ENCODE peak calls at places on chromosomes 1 and 21, in four cellular contexts. Z is PC-3, F is aorta, X is ovary. M is an unnamed sample.

GRCh38 chr1:38475624-38476005 is 384.0 kb downstream of the RRAGC start:
- DNase-seq in X (no peak), F (no peak), Z (no peak), M (no peak)

GRCh38 chr1:116755036-116755435 is 806 bp downstream of the CD2 start:
- DNase-seq in X (no peak), F (no peak), Z (no peak), M (no peak)

GRCh38 chr1:33370286-33370685 is 49.4 kb upstream of the A3GALT2 start:
- DNase-seq in F (no peak), Z (no peak), X (no peak), M (no peak)

GRCh38 chr21:37908691-37909090 is 7.6 kb downstream of the KCNJ6 start:
- DNase-seq in F (no peak), X (no peak), Z (no peak), M (no peak)

GRCh38 chr1:236253918-236254637 is 27.7 kb downstream of the ERO1B start:
- DNase-seq in X (no peak), F (no peak), Z (no peak), M (no peak)

GRCh38 chr1:95117207-95118018 is at the start of gene TLCD4:
- DNase-seq in F (peak; percentile 68), X (peak; percentile 55), Z (peak; percentile 78), M (peak; percentile 63)

GRCh38 chr1:192807221-192807967 is 1.4 kb upstream of the RGS2 start:
- DNase-seq in Z (peak; percentile 40), F (no peak), X (no peak), M (peak; percentile 65)

GRCh38 chr1:59139396-59139795 is 157.5 kb upstream of the FGGY start:
- DNase-seq in X (no peak), F (no peak), Z (peak; percentile 92), M (peak; percentile 18)

GRCh38 chr21:39867198-39867650 is at the start of gene PCP4:
- DNase-seq in F (no peak), Z (peak; percentile 74), X (peak; percentile 28), M (peak; percentile 48)

GRCh38 chr1:92486251-92487077 is at the start of gene GFI1:
- DNase-seq in X (no peak), Z (no peak), F (peak; percentile 59), M (peak; percentile 46)

GRCh38 chr1:217135569-217135915 is 412.3 kb upstream of the ESRRG start:
- DNase-seq in F (no peak), X (no peak), Z (no peak), M (no peak)

GRCh38 chr1:214229736-214230135 is 51.2 kb upstream of the SMYD2 start:
- DNase-seq in Z (no peak), X (no peak), F (no peak), M (no peak)

GRCh38 chr1:156705321-156705917 is at the start of gene CRABP2:
- DNase-seq in F (peak; percentile 60), X (no peak), Z (peak; percentile 53), M (no peak)

GRCh38 chr1:1055841-1056736 is 18.0 kb downstream of the RNF223 start:
- DNase-seq in X (no peak), Z (no peak), F (no peak), M (no peak)

GRCh38 chr1:110208916-110209650 is 1.0 kb upstream of the KCNC4 start:
- DNase-seq in Z (no peak), X (no peak), F (no peak), M (peak; percentile 15)

GRCh38 chr1:52657702-52658101 is 24.7 kb downstream of the SHISAL2A start:
- DNase-seq in X (no peak), F (no peak), Z (no peak), M (no peak)

GRCh38 chr21:32131960-32132359 is 146.9 kb downstream of the MIS18A start:
- DNase-seq in F (no peak), X (no peak), Z (peak; percentile 34), M (no peak)

GRCh38 chr21:33478858-33479678 is 706 bp downstream of the TMEM50B start:
- DNase-seq in Z (peak; percentile 33), F (peak; percentile 56), X (peak; percentile 49), M (peak; percentile 47)

GRCh38 chr1:230632273-230632873 is 9.9 kb upstream of the COG2 start:
- DNase-seq in X (no peak), F (no peak), Z (peak; percentile 85), M (peak; percentile 52)

GRCh38 chr21:45555557-45556301 is 13.5 kb upstream of the SLC19A1 start:
- DNase-seq in F (peak; percentile 90), Z (peak; percentile 89), X (peak; percentile 83), M (peak; percentile 81)

GRCh38 chr1:34192621-34193020 is 15.9 kb downstream of the C1orf94 start:
- DNase-seq in X (no peak), Z (no peak), F (no peak), M (no peak)

GRCh38 chr1:182629674-182630073 is 25.5 kb upstream of the RGS16 start:
- DNase-seq in Z (no peak), F (no peak), X (no peak), M (no peak)

GRCh38 chr1:203034422-203035110 is 8.3 kb downstream of the PPFIA4 start:
- DNase-seq in Z (no peak), F (no peak), X (peak; percentile 9), M (no peak)

DNA sequence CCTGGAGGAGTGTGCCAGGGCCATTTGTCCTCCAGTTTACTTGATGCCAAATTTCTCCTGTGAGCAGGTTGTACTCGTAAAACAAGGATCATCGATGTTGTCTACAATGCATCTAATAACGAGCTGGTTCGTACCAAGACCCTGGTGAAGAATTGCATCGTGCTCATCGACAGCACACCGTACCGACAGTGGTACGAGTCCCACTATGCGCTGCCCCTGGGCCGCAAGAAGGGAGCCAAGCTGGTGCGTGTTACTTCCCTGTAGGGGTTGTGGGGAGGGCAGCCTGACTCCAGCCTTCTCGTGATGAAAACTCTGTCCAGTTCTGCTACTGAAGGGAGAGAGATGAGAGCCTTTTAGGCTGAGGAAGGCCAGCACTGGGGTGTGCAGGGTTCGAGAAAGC is 2.2 kb downstream of the RPS8 start:
- DNase-seq in Z (no peak), X (no peak), F (no peak), M (no peak)
- H3K4me3 ChIP-seq in Z (peak overlapping the region; percentile 89), X (no peak overlapping the region), F (no peak overlapping the region), M (no peak overlapping the region)

GRCh38 chr21:25638634-25639166 is 358 bp upstream of the JAM2 start:
- DNase-seq in Z (no peak), F (no peak), X (no peak), M (no peak)
- H3K27ac ChIP-seq in Z (no peak overlapping the region), F (no peak overlapping the region), X (peak overlapping the region; percentile 94), M (no peak overlapping the region)

GRCh38 chr1:167627615-167627864 is 2.5 kb upstream of the RCSD1 start:
- DNase-seq in X (no peak), Z (no peak), F (no peak), M (no peak)

GRCh38 chr1:167629681-167630567 is at the start of gene RCSD1:
- DNase-seq in Z (no peak), X (peak; percentile 20), F (peak; percentile 64), M (peak; percentile 25)

GRCh38 chr1:167630568-167631385 is 745 bp downstream of the RCSD1 start:
- DNase-seq in X (no peak), F (no peak), Z (no peak), M (no peak)

GRCh38 chr1:167628754-167629515 is 1.1 kb upstream of the RCSD1 start:
- DNase-seq in X (no peak), Z (no peak), F (no peak), M (no peak)

GRCh38 chr1:167627865-167628641 is 2.0 kb upstream of the RCSD1 start:
- DNase-seq in F (no peak), X (no peak), Z (peak; percentile 18), M (peak; percentile 62)
- H3K4me3 ChIP-seq in F (no peak overlapping the region), X (no peak overlapping the region), Z (no peak overlapping the region), M (no peak overlapping the region)

GRCh38 chr1:154557939-154558609 is 388 bp downstream of the UBE2Q1 start:
- DNase-seq in Z (no peak), F (peak; percentile 80), X (peak; percentile 72), M (peak; percentile 42)
- H3K27ac ChIP-seq in Z (no peak overlapping the region), F (no peak overlapping the region), X (peak overlapping the region; percentile 5), M (peak overlapping the region; percentile 46)

GRCh38 chr1:160726498-160727391 is 12.3 kb upstream of the SLAMF7 start:
- DNase-seq in F (peak; percentile 62), Z (peak; percentile 93), X (peak; percentile 58), M (peak; percentile 84)

GRCh38 chr1:160722726-160723125 is 11.1 kb upstream of the CD48 start:
- DNase-seq in F (no peak), X (no peak), Z (no peak), M (peak; percentile 40)

GRCh38 chr1:160723332-160723731 is 11.7 kb upstream of the CD48 start:
- DNase-seq in F (no peak), Z (no peak), X (no peak), M (no peak)

GRCh38 chr1:160726114-160726497 is 12.9 kb upstream of the SLAMF7 start:
- DNase-seq in Z (peak; percentile 58), F (no peak), X (no peak), M (peak; percentile 40)

GRCh38 chr1:160724445-160725242 is 13.0 kb upstream of the CD48 start:
- DNase-seq in F (no peak), Z (no peak), X (no peak), M (no peak)
- H3K4me3 ChIP-seq in F (no peak overlapping the region), Z (no peak overlapping the region), X (no peak overlapping the region), M (no peak overlapping the region)

DNA sequence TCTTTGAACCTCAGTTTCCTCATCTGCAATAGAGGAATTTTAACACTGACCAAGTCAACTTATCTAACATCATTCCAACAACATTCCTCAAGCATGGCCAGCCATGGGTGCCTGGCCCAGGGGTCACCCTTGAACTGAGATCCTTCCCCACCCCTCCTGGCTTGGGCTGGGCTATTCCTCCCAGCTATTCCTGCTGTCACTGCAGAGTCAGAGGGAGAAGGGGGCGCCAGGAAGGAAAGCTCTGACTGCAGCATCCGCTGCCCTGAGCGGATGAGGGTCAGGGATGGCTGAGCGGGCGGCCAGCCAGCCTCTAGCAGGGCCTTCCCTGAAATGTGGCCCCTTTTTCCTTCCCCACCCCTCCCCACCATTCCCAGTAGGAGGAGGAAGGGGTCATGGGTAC is 3.1 kb downstream of the TINAGL1 start:
- DNase-seq in Z (no peak), F (no peak), X (peak; percentile 56), M (no peak)
- H3K27ac ChIP-seq in Z (no peak overlapping the region), F (peak overlapping the region; percentile 98), X (peak overlapping the region; percentile 79), M (no peak overlapping the region)

DNA sequence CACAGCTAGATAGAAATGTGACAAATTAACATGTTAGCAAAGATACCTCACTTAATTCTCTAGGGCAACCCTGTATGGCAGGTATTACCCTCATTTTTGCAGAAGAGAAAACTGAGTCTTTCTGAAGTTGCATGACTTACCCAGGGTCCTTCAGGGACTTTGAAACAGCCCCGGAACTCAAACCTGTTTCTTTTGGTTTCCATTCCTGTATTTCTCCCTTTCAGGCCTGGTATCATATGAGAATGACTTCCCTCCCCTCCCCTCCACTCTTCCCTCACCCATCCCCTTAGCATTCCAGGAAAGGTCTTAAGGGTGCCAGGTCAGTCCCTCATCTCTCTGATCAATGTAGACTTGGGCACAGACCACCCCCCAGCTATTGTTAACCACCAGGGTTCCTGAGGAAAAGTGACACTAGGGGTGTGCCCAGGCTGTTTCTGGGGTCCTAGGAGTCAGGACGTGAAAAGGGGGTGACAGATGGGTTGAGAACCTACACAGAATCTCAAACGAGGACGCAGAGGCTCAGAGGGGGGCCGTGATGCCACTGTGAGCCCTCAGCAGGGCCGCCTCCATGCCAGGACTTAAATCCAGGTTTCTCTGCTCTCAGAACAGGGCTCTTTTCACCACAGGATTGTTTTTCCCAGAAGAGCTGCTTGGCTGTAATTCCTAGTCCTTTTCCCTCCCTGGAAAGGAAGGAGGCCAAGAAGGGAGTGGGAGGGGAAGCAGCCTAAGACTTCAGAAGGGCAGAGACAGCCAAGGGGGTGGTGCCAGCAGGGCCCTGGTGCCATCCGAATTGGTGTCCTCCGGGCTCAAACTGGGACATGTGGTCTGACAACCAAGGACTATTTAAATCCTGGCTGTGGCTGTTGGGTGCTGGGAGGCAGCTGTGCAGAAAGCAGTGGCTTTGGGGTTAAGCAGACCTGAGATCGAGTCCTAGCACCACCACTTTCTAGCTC is 2.1 kb upstream of the WASF2 start:
- DNase-seq in X (peak; percentile 56), F (peak; percentile 72), Z (no peak), M (no peak)
- H3K4me3 ChIP-seq in X (no peak overlapping the region), F (no peak overlapping the region), Z (no peak overlapping the region), M (no peak overlapping the region)

M was measured in small intestine.